ENCODE peak calls at places on chromosomes 4 and X, in six cellular contexts. W is nucleus accumbens; M is GM12865; V is cardiac muscle cell; A is GM13977; I is CD4-positive, alpha-beta T cell. L is an unnamed sample.

GRCh38 chr4:76688737-76689078 is 209.2 kb downstream of the SOWAHB start:
- DNase-seq in V (no peak), A (no peak), M (peak), I (no peak), W (no peak), L (no peak)

GRCh38 chr4:3791910-3792542 is 25.8 kb downstream of the ADRA2C start:
- DNase-seq in I (no peak), A (peak), M (peak), W (no peak), V (peak), L (peak)

GRCh38 chr4:179867300-179867878 is 2375.8 kb upstream of the TENM3 start:
- DNase-seq in W (no peak), V (no peak), A (peak), I (no peak), M (peak), L (peak)

GRCh38 chr4:8594097-8595038 is 1.8 kb downstream of the CPZ start:
- DNase-seq in W (no peak), A (peak), I (no peak), V (peak), M (peak), L (no peak)

GRCh38 chr4:132227349-132228165 is 921.5 kb upstream of the PCDH10 start:
- DNase-seq in W (no peak), M (peak), V (peak), A (no peak), I (no peak), L (no peak)

GRCh38 chrX:88830113-88830512 is 83.1 kb downstream of the CPXCR1 start:
- DNase-seq in A (no peak), M (no peak), W (no peak), I (no peak), V (no peak), L (no peak)

GRCh38 chrX:74160816-74161215 is 143.2 kb upstream of the ZCCHC13 start:
- DNase-seq in M (no peak), V (no peak), I (no peak), A (no peak), W (no peak), L (no peak)

GRCh38 chrX:117989512-117989911 is 127.1 kb downstream of the KLHL13 start:
- DNase-seq in M (no peak), A (no peak), I (no peak), W (no peak), V (no peak), L (no peak)

GRCh38 chr4:86156526-86156925 is 203.3 kb downstream of the MAPK10 start:
- DNase-seq in W (no peak), V (no peak), M (no peak), A (no peak), I (no peak), L (no peak)

GRCh38 chrX:137354851-137355250 is 211.1 kb upstream of the ZIC3 start:
- DNase-seq in I (no peak), A (no peak), W (no peak), V (no peak), M (no peak), L (no peak)

GRCh38 chr4:6128221-6128871 is 72.0 kb downstream of the JAKMIP1 start:
- DNase-seq in M (no peak), W (no peak), I (no peak), V (no peak), A (no peak), L (no peak)

GRCh38 chrX:115147220-115147619 is 42.0 kb upstream of the RBMXL3 start:
- DNase-seq in I (no peak), V (peak), A (peak), W (no peak), M (peak), L (no peak)

GRCh38 chrX:101417981-101418841 is 10.2 kb downstream of the HNRNPH2 start:
- DNase-seq in W (peak), V (peak), I (no peak), A (peak), M (peak), L (peak)

GRCh38 chrX:96407043-96407442 is 277.6 kb upstream of the DIAPH2 start:
- DNase-seq in M (no peak), V (peak), A (no peak), W (no peak), I (no peak), L (no peak)

GRCh38 chr4:74400395-74400794 is 35.5 kb downstream of the EREG start:
- DNase-seq in M (no peak), I (no peak), A (no peak), V (no peak), W (no peak), L (no peak)

GRCh38 chrX:132272826-132273225 is 53.6 kb upstream of the RAP2C start:
- DNase-seq in I (no peak), W (no peak), A (no peak), V (no peak), M (no peak), L (no peak)

GRCh38 chrX:9278475-9279270 is 186.2 kb upstream of the TBL1X start:
- DNase-seq in V (peak), A (no peak), M (no peak), W (no peak), I (no peak), L (no peak)

GRCh38 chr4:152211936-152212675 is 323.8 kb downstream of the FBXW7 start:
- DNase-seq in M (no peak), W (no peak), I (no peak), A (no peak), V (no peak), L (no peak)

GRCh38 chr4:152454398-152455011 is 81.4 kb downstream of the FBXW7 start:
- DNase-seq in A (peak), W (no peak), M (no peak), V (peak), I (no peak), L (no peak)

GRCh38 chr4:21882050-21882839 is 66.3 kb downstream of the KCNIP4 start:
- DNase-seq in A (no peak), V (no peak), W (no peak), M (no peak), I (no peak), L (no peak)

GRCh38 chr4:1856920-1857699 is 1.2 kb upstream of the LETM1 start:
- DNase-seq in V (peak), W (no peak), A (no peak), M (no peak), I (no peak), L (no peak)